ENCODE peak calls at places on chromosomes 4 and X, in five cellular contexts. Y, C, L, J and U are unnamed samples.

GRCh38 chr4:2755821-2756690 is at the start of gene TNIP2:
- DNase-seq in C (peak), Y (peak), L (peak), J (peak), U (peak)

GRCh38 chr4:158112612-158113011 is 60.2 kb downstream of the GASK1B start:
- DNase-seq in J (peak), Y (no peak), C (no peak), L (no peak), U (no peak)

GRCh38 chr4:16591867-16592266 is 306.6 kb downstream of the LDB2 start:
- DNase-seq in C (no peak), J (peak), Y (no peak), L (peak), U (peak)

GRCh38 chr4:107751670-107752069 is 31.6 kb upstream of the PAPSS1 start:
- DNase-seq in L (no peak), J (peak), C (no peak), Y (no peak), U (no peak)

GRCh38 chr4:60314367-60314766 is 885.8 kb upstream of the ADGRL3 start:
- DNase-seq in J (no peak), C (no peak), Y (no peak), L (no peak), U (no peak)

GRCh38 chr4:185542626-185543336 is 7.5 kb upstream of the PDLIM3 start:
- DNase-seq in Y (no peak), L (no peak), C (no peak), J (no peak), U (no peak)

GRCh38 chrX:33252306-33252825 is 41.0 kb upstream of the DMD start:
- DNase-seq in C (no peak), L (no peak), J (no peak), Y (no peak), U (no peak)

GRCh38 chrX:31603411-31604120 is 531.7 kb upstream of the FTHL17 start:
- DNase-seq in L (no peak), Y (no peak), J (peak), C (no peak), U (no peak)

GRCh38 chr4:121541696-121542095 is 155.1 kb downstream of the ANXA5 start:
- DNase-seq in Y (no peak), C (no peak), J (no peak), L (no peak), U (no peak)

GRCh38 chr4:25123236-25123635 is 37.0 kb downstream of the SEPSECS start:
- DNase-seq in Y (no peak), L (no peak), C (no peak), J (no peak), U (no peak)

GRCh38 chrX:134426285-134426684 is 33.7 kb upstream of the HPRT1 start:
- DNase-seq in J (no peak), C (peak), Y (no peak), L (no peak), U (no peak)

GRCh38 chrX:39724544-39724943 is 373.2 kb downstream of the BCOR start:
- DNase-seq in J (no peak), C (no peak), Y (no peak), L (no peak), U (no peak)

GRCh38 chrX:31114858-31115257 is 43.0 kb upstream of the FTHL17 start:
- DNase-seq in C (no peak), J (no peak), L (no peak), Y (no peak), U (no peak)

GRCh38 chrX:41027388-41027787 is 57.9 kb upstream of the USP9X start:
- DNase-seq in L (peak), J (peak), Y (no peak), C (peak), U (no peak)

GRCh38 chr4:79882806-79883205 is 190.2 kb downstream of the ANTXR2 start:
- DNase-seq in L (no peak), C (no peak), J (no peak), Y (no peak), U (no peak)

GRCh38 chrX:13684361-13684760 is 4.6 kb upstream of the RAB9A start:
- DNase-seq in J (no peak), C (no peak), Y (no peak), L (no peak), U (no peak)

GRCh38 chr4:44928062-44928380 is 201.7 kb upstream of the GNPDA2 start:
- DNase-seq in L (no peak), J (no peak), C (no peak), Y (no peak), U (no peak)

GRCh38 chrX:110944323-110944761 is 148.7 kb upstream of the CHRDL1 start:
- DNase-seq in L (peak), Y (peak), C (peak), J (no peak), U (no peak)

GRCh38 chr4:155578726-155579385 is 87.8 kb upstream of the GUCY1A1 start:
- DNase-seq in Y (no peak), C (no peak), J (no peak), L (no peak), U (no peak)

DNA sequence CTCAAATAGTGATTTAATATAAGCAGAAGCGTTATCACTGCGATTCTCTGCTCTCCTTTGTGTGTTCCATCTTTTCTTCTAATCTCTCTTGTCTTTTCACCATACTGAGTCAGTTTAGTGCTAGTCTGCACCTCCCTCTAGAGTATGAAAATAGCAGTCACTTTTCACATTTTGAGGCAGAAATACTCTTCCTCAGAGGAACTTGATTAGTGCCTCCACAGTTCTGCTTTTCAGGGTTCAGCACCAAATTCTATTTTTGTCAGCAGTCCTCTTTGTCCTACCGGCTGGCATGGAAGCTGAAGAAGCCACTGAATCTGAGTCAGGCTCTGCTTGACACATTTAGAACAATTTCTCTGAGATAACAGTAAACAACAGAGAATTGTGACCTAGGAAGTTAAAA is 49.7 kb upstream of the ANKRD17 start:
- DNase-seq in J (peak), L (peak), Y (no peak), C (no peak), U (no peak)
- TF ChIP-seq CTCF in J (peak), L (no peak), Y (no peak), C (peak), U (no peak)

DNA sequence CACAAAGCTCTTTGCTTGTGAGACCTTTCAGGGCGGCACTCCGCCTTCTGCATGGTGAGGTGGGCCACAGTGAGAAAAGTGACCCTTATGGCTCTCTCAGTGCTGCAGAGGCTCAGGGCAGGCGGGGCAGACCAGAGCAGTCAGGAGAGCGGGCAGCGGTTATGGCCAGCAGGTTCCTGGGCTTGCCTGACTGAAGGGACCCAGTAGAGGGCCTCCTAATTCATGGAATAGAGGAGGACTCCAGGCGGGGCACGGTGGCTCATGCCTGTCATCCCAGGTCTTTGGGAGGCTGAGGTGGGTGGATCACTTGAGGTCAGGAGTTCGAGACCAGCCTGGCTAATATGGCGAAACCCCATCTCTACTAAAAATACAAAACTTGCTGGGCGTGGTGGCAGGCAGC is 91.4 kb downstream of the CLNK start:
- DNase-seq in C (no peak), Y (no peak), L (peak), J (peak), U (no peak)
- TF ChIP-seq CTCF in C (no peak), Y (no peak), L (peak), J (peak), U (no peak)

GRCh38 chrX:154476821-154477220 is 2.3 kb downstream of the LAGE3 start:
- DNase-seq in L (no peak), C (no peak), Y (no peak), J (no peak), U (no peak)
- TF ChIP-seq CTCF in L (no peak), C (no peak), Y (no peak), J (no peak), U (no peak)

GRCh38 chr4:111854494-111855087 is 290.7 kb upstream of the FAM241A start:
- DNase-seq in L (peak), J (peak), Y (peak), C (peak), U (peak)
- TF ChIP-seq CTCF in L (peak), J (peak), Y (peak), C (peak), U (peak)

GRCh38 chrX:118644378-118644777 is 83.0 kb upstream of the IL13RA1 start:
- DNase-seq in L (no peak), J (peak), C (peak), Y (no peak), U (no peak)
- TF ChIP-seq CTCF in L (peak), J (peak), C (peak), Y (peak), U (peak)

GRCh38 chr4:4687100-4687499 is 145.3 kb upstream of the STX18 start:
- DNase-seq in L (no peak), J (no peak), C (no peak), Y (no peak), U (no peak)

GRCh38 chr4:4693258-4693657 is 151.4 kb upstream of the STX18 start:
- DNase-seq in C (no peak), L (no peak), Y (no peak), J (peak), U (no peak)

GRCh38 chr4:4687935-4688727 is 146.3 kb upstream of the STX18 start:
- DNase-seq in J (no peak), L (peak), C (no peak), Y (no peak), U (no peak)

GRCh38 chr4:4690854-4691253 is 149.0 kb upstream of the STX18 start:
- DNase-seq in J (no peak), Y (no peak), L (no peak), C (no peak), U (no peak)

GRCh38 chr4:4689694-4690440 is 148.0 kb upstream of the STX18 start:
- DNase-seq in C (no peak), J (peak), Y (no peak), L (no peak), U (no peak)
- TF ChIP-seq CTCF in C (no peak), J (peak), Y (no peak), L (no peak), U (no peak)